ENCODE peak calls at places on chromosomes 11 and 22, in five cellular contexts. P, L, J, T and R are unnamed samples. For H3K9me3, the result is how much of the 10 kb centered on the place peaks cover.

GRCh38 chr11:93564895-93565294 is 21.7 kb upstream of the SMCO4 start:
- DNase-seq in J (no peak), T (no peak), P (no peak), L (no peak), R (no peak)

GRCh38 chr22:39300198-39300830 is 19.1 kb downstream of the RPL3 start:
- DNase-seq in J (no peak), T (no peak), P (no peak), L (no peak), R (no peak)

GRCh38 chr11:19625438-19625837 is 87.2 kb upstream of the NAV2 start:
- DNase-seq in P (no peak), T (no peak), L (no peak), J (no peak), R (no peak)

GRCh38 chr11:32400196-32400595 is 35.1 kb downstream of the WT1 start:
- DNase-seq in T (no peak), P (no peak), J (no peak), L (no peak), R (no peak)

GRCh38 chr11:92628401-92629292 is 340.8 kb upstream of the MTNR1B start:
- DNase-seq in P (peak), T (no peak), L (no peak), J (no peak), R (no peak)

GRCh38 chr11:69352715-69353325 is 58.9 kb downstream of the MYEOV start:
- DNase-seq in T (no peak), L (no peak), P (peak), J (no peak), R (no peak)

GRCh38 chr22:43260818-43261217 is 73.9 kb upstream of the TTLL12 start:
- DNase-seq in L (no peak), J (no peak), P (no peak), T (no peak), R (no peak)

GRCh38 chr22:45006101-45006872 is 3.5 kb downstream of the PHF21B start:
- DNase-seq in L (no peak), T (no peak), P (no peak), J (no peak), R (no peak)

GRCh38 chr22:38269466-38269865 is 3.3 kb downstream of the TMEM184B start:
- DNase-seq in T (no peak), P (no peak), J (no peak), L (no peak), R (no peak)

GRCh38 chr11:34351687-34352469 is 5.9 kb downstream of the ABTB2 start:
- DNase-seq in P (no peak), L (no peak), J (no peak), T (no peak), R (no peak)

GRCh38 chr11:24793479-24793878 is 296.6 kb downstream of the LUZP2 start:
- DNase-seq in L (no peak), P (no peak), T (no peak), J (no peak), R (no peak)

GRCh38 chr11:30619767-30620166 is 33.6 kb upstream of the MPPED2 start:
- DNase-seq in J (no peak), T (no peak), L (no peak), P (no peak), R (no peak)

GRCh38 chr11:117054382-117054781 is 43.8 kb downstream of the SIK3 start:
- DNase-seq in L (no peak), P (no peak), T (no peak), J (no peak), R (no peak)

GRCh38 chr22:20312396-20313191 is 7.3 kb downstream of the DGCR6L start:
- DNase-seq in P (peak), J (no peak), T (peak), L (no peak), R (no peak)

GRCh38 chr11:47215366-47215925 is 672 bp downstream of the DDB2 start:
- DNase-seq in T (no peak), L (no peak), P (no peak), J (no peak), R (no peak)

GRCh38 chr11:44205358-44205757 is 104.6 kb downstream of the ALX4 start:
- DNase-seq in T (no peak), P (no peak), L (no peak), J (no peak), R (no peak)

GRCh38 chr22:38284042-38284402 is 11.2 kb upstream of the TMEM184B start:
- DNase-seq in T (no peak), L (no peak), J (no peak), P (no peak), R (no peak)

GRCh38 chr22:45164217-45165123 is 745 bp downstream of the NUP50 start:
- DNase-seq in L (peak), P (no peak), T (peak), J (peak), R (no peak)

GRCh38 chr22:17954860-17955587 is 69.3 kb downstream of the MICAL3 start:
- DNase-seq in T (no peak), J (no peak), L (no peak), P (no peak), R (no peak)

GRCh38 chr22:19807914-19808872 is 46.5 kb downstream of the GNB1L start:
- DNase-seq in L (no peak), J (no peak), P (no peak), T (no peak), R (no peak)

GRCh38 chr22:41280854-41281253 is 5.1 kb downstream of the RANGAP1 start:
- DNase-seq in P (no peak), T (no peak), L (no peak), J (peak), R (no peak)

GRCh38 chr22:35642305-35642741 is 5.9 kb upstream of the APOL6 start:
- DNase-seq in J (peak), P (no peak), T (no peak), L (no peak), R (no peak)

GRCh38 chr11:64118871-64119495 is 46.9 kb downstream of the MACROD1 start:
- DNase-seq in J (no peak), T (no peak), P (no peak), L (no peak), R (no peak)

GRCh38 chr11:19793356-19793755 is 80.7 kb downstream of the NAV2 start:
- DNase-seq in L (no peak), J (no peak), T (no peak), P (no peak), R (no peak)

GRCh38 chr11:104892723-104893511 is 5.3 kb downstream of the CASP12 start:
- DNase-seq in J (no peak), T (no peak), P (no peak), L (no peak), R (no peak)

GRCh38 chr22:47352920-47353700 is 590.7 kb downstream of the TBC1D22A start:
- DNase-seq in L (no peak), T (no peak), J (no peak), P (no peak), R (no peak)

GRCh38 chr11:28460348-28460747 is 352.2 kb downstream of the METTL15 start:
- DNase-seq in J (no peak), P (no peak), L (no peak), T (no peak), R (no peak)

GRCh38 chr22:22036588-22036987 is 54.0 kb upstream of the TOP3B start:
- DNase-seq in J (no peak), P (no peak), L (no peak), T (no peak), R (no peak)

GRCh38 chr11:134049303-134049702 is 19.6 kb upstream of the JAM3 start:
- DNase-seq in T (no peak), P (no peak), L (no peak), J (no peak), R (no peak)

GRCh38 chr22:50698546-50698945 is 25.9 kb downstream of the SHANK3 start:
- DNase-seq in J (peak), P (no peak), L (peak), T (no peak), R (no peak)

GRCh38 chr11:130897262-130898182 is 18.8 kb downstream of the SNX19 start:
- DNase-seq in P (peak), T (no peak), J (peak), L (peak), R (no peak)

GRCh38 chr11:133343951-133344350 is 188.3 kb downstream of the OPCML start:
- DNase-seq in P (no peak), L (no peak), J (no peak), T (no peak), R (no peak)

GRCh38 chr11:75435571-75435925 is 2.5 kb upstream of the KLHL35 start:
- DNase-seq in J (peak), P (no peak), L (no peak), T (no peak), R (no peak)

GRCh38 chr11:12075822-12076821 is 34.3 kb upstream of the MICAL2 start:
- DNase-seq in P (no peak), J (peak), T (no peak), L (no peak), R (no peak)

GRCh38 chr22:46171940-46172339 is 21.6 kb downstream of the PPARA start:
- DNase-seq in J (no peak), T (no peak), P (no peak), L (no peak), R (no peak)

GRCh38 chr11:134276396-134277175 is 407 bp downstream of the GLB1L3 start:
- DNase-seq in T (no peak), L (no peak), J (no peak), P (peak), R (no peak)

GRCh38 chr11:127674754-127675153 is 674.2 kb upstream of the KIRREL3 start:
- DNase-seq in J (no peak), T (no peak), P (no peak), L (no peak), R (no peak)
- H3K4me3 ChIP-seq in J (no peak), T (no peak), P (no peak), L (no peak), R (no peak)

GRCh38 chr11:114604886-114605285 is 9.3 kb upstream of the NXPE4 start:
- DNase-seq in P (peak), T (no peak), J (no peak), L (no peak), R (no peak)
- H3K9me3 ChIP-seq in P (under half), T (under half), J (under half), L (under half), R (under half)

GRCh38 chr11:78613053-78613813 is 38.6 kb upstream of the NARS2 start:
- DNase-seq in L (no peak), P (no peak), T (no peak), J (no peak), R (no peak)

GRCh38 chr11:78605296-78605695 is 30.6 kb upstream of the NARS2 start:
- DNase-seq in T (no peak), L (no peak), J (no peak), P (no peak), R (no peak)

GRCh38 chr11:78606667-78607066 is 32.0 kb upstream of the NARS2 start:
- DNase-seq in J (no peak), T (no peak), P (no peak), L (no peak), R (no peak)

GRCh38 chr11:78607691-78608090 is 33.0 kb upstream of the NARS2 start:
- DNase-seq in T (no peak), P (peak), J (no peak), L (no peak), R (no peak)
- H3K4me3 ChIP-seq in T (no peak), P (no peak), J (no peak), L (no peak), R (no peak)

GRCh38 chr11:2655320-2655719 is 44.5 kb downstream of the KCNQ1OT1 start:
- DNase-seq in L (no peak), P (peak), J (no peak), T (no peak), R (no peak)
- H3K9me3 ChIP-seq in L (under half), P (under half), J (under half), T (under half), R (under half)

GRCh38 chr11:79439430-79439892 is 1.4 kb downstream of the TENM4 start:
- DNase-seq in P (no peak), L (no peak), J (no peak), T (no peak), R (no peak)
- H3K4me3 ChIP-seq in P (peak), L (peak), J (peak), T (no peak), R (no peak)

GRCh38 chr11:50169634-50170033 is 137.0 kb downstream of the OR4C45 start:
- DNase-seq in L (no peak), P (no peak), T (no peak), J (no peak), R (no peak)

GRCh38 chr11:50164050-50164449 is 131.4 kb downstream of the OR4C45 start:
- DNase-seq in J (no peak), L (no peak), T (no peak), P (no peak), R (no peak)
- H3K9me3 ChIP-seq in J (under half), L (under half), T (under half), P (under half), R (under half)

GRCh38 chr11:111925953-111926352 is 7.2 kb downstream of the C11orf52 start:
- DNase-seq in T (no peak), P (no peak), J (peak), L (no peak), R (no peak)

GRCh38 chr11:111920908-111921307 is 2.2 kb downstream of the C11orf52 start:
- DNase-seq in L (no peak), P (no peak), T (no peak), J (no peak), R (no peak)

GRCh38 chr11:111923951-111924350 is 5.2 kb downstream of the C11orf52 start:
- DNase-seq in P (peak), T (no peak), J (no peak), L (no peak), R (no peak)

GRCh38 chr11:111923351-111923788 is 4.7 kb downstream of the C11orf52 start:
- DNase-seq in P (peak), T (no peak), L (peak), J (no peak), R (no peak)

GRCh38 chr11:111922803-111923202 is 4.1 kb downstream of the C11orf52 start:
- DNase-seq in J (no peak), P (peak), L (no peak), T (no peak), R (no peak)
- H3K4me3 ChIP-seq in J (peak), P (peak), L (peak), T (no peak), R (no peak)

GRCh38 chr22:16651217-16651616 is 58.6 kb upstream of the CCT8L2 start:
- DNase-seq in T (no peak), L (no peak), J (no peak), P (no peak), R (no peak)
- H3K9me3 ChIP-seq in T (under half), L (under half), J (under half), P (under half), R (under half)

GRCh38 chr11:61888043-61888442 is 3.3 kb downstream of the FADS3 start:
- DNase-seq in T (no peak), J (peak), L (peak), P (peak), R (no peak)
- H3K4me3 ChIP-seq in T (no peak), J (peak), L (no peak), P (no peak), R (no peak)